ENCODE peak calls at places on chromosomes 12 and 14, in four cellular contexts. One of them, this sample, is unnamed.

GRCh38 chr12:107320031-107320928 is 226.9 kb upstream of the CRY1 start:
- DNase-seq in adrenal gland: no peak
- DNase-seq in prostate gland: peak
- DNase-seq in foreskin keratinocyte: peak
- DNase-seq in this sample: peak

GRCh38 chr12:114721266-114721665 is 37.3 kb upstream of the TBX3 start:
- DNase-seq in prostate gland: no peak
- DNase-seq in foreskin keratinocyte: no peak
- DNase-seq in adrenal gland: no peak
- DNase-seq in this sample: no peak

GRCh38 chr14:58426819-58427288 is 477 bp downstream of the TIMM9 start:
- DNase-seq in foreskin keratinocyte: no peak
- DNase-seq in adrenal gland: peak
- DNase-seq in prostate gland: peak
- DNase-seq in this sample: peak

GRCh38 chr12:72586456-72586855 is 314.3 kb downstream of the TRHDE start:
- DNase-seq in prostate gland: no peak
- DNase-seq in foreskin keratinocyte: no peak
- DNase-seq in adrenal gland: no peak
- DNase-seq in this sample: no peak

GRCh38 chr12:28026701-28027100 is 54.2 kb upstream of the PTHLH start:
- DNase-seq in foreskin keratinocyte: peak
- DNase-seq in prostate gland: no peak
- DNase-seq in adrenal gland: no peak
- DNase-seq in this sample: no peak

GRCh38 chr12:124523071-124523470 is 44.3 kb downstream of the NCOR2 start:
- DNase-seq in adrenal gland: no peak
- DNase-seq in prostate gland: no peak
- DNase-seq in foreskin keratinocyte: no peak
- DNase-seq in this sample: no peak

GRCh38 chr12:34392741-34393085 is 370.4 kb downstream of the ALG10 start:
- DNase-seq in prostate gland: no peak
- DNase-seq in adrenal gland: peak
- DNase-seq in foreskin keratinocyte: no peak
- DNase-seq in this sample: no peak

GRCh38 chr14:69708586-69709169 is 58.3 kb upstream of the SRSF5 start:
- DNase-seq in adrenal gland: no peak
- DNase-seq in prostate gland: no peak
- DNase-seq in foreskin keratinocyte: no peak
- DNase-seq in this sample: peak

GRCh38 chr12:131893605-131894312 is 663 bp upstream of the ULK1 start:
- DNase-seq in adrenal gland: no peak
- DNase-seq in prostate gland: no peak
- DNase-seq in foreskin keratinocyte: no peak
- DNase-seq in this sample: no peak

GRCh38 chr12:110856517-110856916 is 9.7 kb downstream of the CCDC63 start:
- DNase-seq in foreskin keratinocyte: no peak
- DNase-seq in adrenal gland: no peak
- DNase-seq in prostate gland: no peak
- DNase-seq in this sample: no peak

GRCh38 chr12:40907115-40907521 is 214.9 kb downstream of the CNTN1 start:
- DNase-seq in prostate gland: no peak
- DNase-seq in foreskin keratinocyte: peak
- DNase-seq in adrenal gland: no peak
- DNase-seq in this sample: no peak

GRCh38 chr12:47818007-47818376 is 1.7 kb downstream of the HDAC7 start:
- DNase-seq in prostate gland: no peak
- DNase-seq in adrenal gland: no peak
- DNase-seq in foreskin keratinocyte: no peak
- DNase-seq in this sample: no peak

GRCh38 chr12:45585522-45586230 is 143.8 kb upstream of the ARID2 start:
- DNase-seq in foreskin keratinocyte: no peak
- DNase-seq in adrenal gland: no peak
- DNase-seq in prostate gland: no peak
- DNase-seq in this sample: no peak
- TF ChIP-seq CTCF in foreskin keratinocyte: no peak
- TF ChIP-seq CTCF in adrenal gland: no peak
- TF ChIP-seq CTCF in prostate gland: no peak
- TF ChIP-seq CTCF in this sample: no peak

DNA sequence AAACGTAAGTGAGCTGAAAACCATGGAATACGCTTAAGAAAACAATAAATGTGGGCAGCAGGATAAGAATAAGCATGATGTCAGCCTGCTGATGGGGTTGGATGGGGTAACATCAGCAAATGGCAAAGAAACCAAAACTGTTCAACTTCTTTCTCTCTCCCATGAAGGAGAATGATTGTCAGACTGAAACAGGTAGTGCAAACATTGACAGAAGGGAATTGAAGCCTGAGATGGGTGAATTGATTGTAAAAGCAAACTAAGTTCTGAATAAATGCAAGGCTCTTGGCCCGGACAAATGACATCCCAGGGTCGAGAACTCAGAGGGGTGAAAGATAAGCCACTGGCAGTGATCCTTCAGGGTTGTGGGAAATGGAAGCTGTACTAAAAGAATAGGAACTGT is 182.6 kb downstream of the ETV6 start:
- DNase-seq in foreskin keratinocyte: no peak
- DNase-seq in adrenal gland: peak
- DNase-seq in prostate gland: no peak
- DNase-seq in this sample: no peak
- H3K27ac ChIP-seq in foreskin keratinocyte: no peak
- H3K27ac ChIP-seq in adrenal gland: no peak
- H3K27ac ChIP-seq in prostate gland: no peak
- H3K27ac ChIP-seq in this sample: no peak

GRCh38 chr12:122895757-122896636 is at the start of gene VPS37B:
- DNase-seq in prostate gland: peak
- DNase-seq in foreskin keratinocyte: peak
- DNase-seq in adrenal gland: peak
- DNase-seq in this sample: peak
- TF ChIP-seq CTCF in prostate gland: no peak
- TF ChIP-seq CTCF in foreskin keratinocyte: peak
- TF ChIP-seq CTCF in adrenal gland: no peak
- TF ChIP-seq CTCF in this sample: no peak

DNA sequence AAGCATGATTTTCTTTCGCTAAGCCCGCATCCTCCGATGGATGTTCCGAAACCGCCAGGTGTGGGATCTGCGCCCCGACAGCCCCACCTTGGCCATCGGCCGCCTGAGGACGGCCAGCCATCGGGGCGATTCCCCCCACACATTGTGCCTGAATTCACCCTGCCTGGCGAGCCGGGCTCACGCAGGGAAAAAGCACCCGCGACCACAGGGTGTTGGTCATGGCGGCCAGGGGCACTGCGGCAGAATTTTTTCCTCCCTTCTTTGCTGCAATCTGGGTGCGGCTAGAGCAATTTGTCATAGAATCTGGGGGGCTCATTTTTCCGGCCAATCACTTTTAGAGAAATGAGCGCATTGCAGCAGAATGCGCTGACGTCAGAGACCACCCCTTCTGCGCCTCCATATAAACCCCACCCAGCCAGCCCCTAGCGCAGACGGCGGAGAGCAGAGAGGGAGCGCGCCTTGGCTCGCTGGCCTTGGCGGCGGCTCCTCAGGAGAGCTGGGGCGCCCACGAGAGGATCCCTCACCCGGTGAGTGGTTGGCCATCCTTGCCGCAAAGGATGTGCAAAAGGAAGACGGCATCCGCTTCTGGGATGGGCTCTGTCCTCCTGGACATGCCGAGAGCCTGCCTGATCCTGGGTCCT is at the start of gene MEG3:
- DNase-seq in foreskin keratinocyte: no peak
- DNase-seq in prostate gland: peak
- DNase-seq in adrenal gland: peak
- DNase-seq in this sample: no peak
- H3K27ac ChIP-seq in foreskin keratinocyte: no peak
- H3K27ac ChIP-seq in prostate gland: peak
- H3K27ac ChIP-seq in adrenal gland: peak
- H3K27ac ChIP-seq in this sample: no peak

DNA sequence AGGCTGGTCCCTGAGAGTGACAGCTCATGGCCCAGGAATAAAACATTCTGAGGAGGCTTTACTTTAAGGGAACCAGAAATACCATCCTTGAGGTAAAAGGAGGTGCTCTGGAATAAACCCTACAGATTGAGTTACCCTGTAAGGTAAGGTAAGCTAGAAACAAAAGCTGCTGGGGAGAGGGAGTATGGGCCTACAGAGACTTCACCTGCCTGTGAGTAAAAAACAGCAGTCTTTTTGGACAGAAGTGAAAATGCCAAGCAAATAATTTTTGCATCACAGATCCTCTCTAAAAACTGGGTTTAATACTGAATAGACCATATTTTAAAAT is 41.2 kb downstream of the CORO1C start:
- DNase-seq in adrenal gland: no peak
- DNase-seq in foreskin keratinocyte: no peak
- DNase-seq in prostate gland: no peak
- DNase-seq in this sample: no peak
- TF ChIP-seq CTCF in adrenal gland: no peak
- TF ChIP-seq CTCF in foreskin keratinocyte: no peak
- TF ChIP-seq CTCF in prostate gland: no peak
- TF ChIP-seq CTCF in this sample: no peak

DNA sequence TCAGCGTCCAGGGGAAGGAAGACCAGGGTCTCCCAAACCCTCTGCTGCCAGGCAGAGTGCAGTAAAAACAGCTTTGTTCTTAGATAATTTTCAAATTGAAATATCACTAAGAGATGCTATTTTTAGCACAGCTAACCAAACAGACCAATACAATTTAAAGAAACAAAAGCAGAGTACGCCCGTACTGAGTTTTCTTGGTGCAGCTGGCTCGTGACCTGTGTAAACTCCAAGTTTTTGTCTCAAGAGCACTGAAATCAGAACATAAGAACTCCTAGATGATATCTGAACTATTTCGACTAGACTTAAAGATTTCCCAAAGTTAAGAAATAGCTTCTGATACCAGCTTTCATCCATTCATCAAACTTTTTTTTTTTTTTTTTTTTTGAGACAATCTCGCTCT is 10.3 kb downstream of the ARF3 start:
- DNase-seq in foreskin keratinocyte: no peak
- DNase-seq in prostate gland: no peak
- DNase-seq in adrenal gland: no peak
- DNase-seq in this sample: no peak
- H3K27ac ChIP-seq in foreskin keratinocyte: no peak
- H3K27ac ChIP-seq in prostate gland: no peak
- H3K27ac ChIP-seq in adrenal gland: no peak
- H3K27ac ChIP-seq in this sample: no peak

GRCh38 chr12:45547822-45548221 is 181.7 kb upstream of the ARID2 start:
- DNase-seq in adrenal gland: no peak
- DNase-seq in foreskin keratinocyte: no peak
- DNase-seq in prostate gland: no peak
- DNase-seq in this sample: no peak
- TF ChIP-seq CTCF in adrenal gland: no peak
- TF ChIP-seq CTCF in foreskin keratinocyte: peak
- TF ChIP-seq CTCF in prostate gland: no peak
- TF ChIP-seq CTCF in this sample: no peak

DNA sequence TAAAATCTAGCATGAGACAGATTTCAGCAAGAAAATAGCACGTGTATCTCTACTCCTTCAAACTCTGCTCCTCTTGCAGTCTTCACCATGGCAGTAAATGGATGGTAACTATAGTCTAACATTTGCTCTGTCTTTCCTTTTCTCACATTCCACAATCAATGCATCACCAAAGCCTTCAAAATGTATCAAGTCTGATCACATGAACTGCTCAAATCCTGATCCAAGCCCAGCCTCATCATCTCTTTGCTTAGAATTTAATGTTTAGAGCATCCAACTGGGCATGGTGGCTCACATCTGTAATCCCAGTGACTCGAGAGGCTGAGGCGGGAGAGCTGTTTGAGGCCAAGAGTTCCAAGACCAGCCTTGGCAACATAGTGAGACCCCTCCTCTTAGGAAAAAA is 45.9 kb downstream of the CDK17 start:
- DNase-seq in foreskin keratinocyte: no peak
- DNase-seq in prostate gland: no peak
- DNase-seq in adrenal gland: no peak
- DNase-seq in this sample: no peak
- H3K27ac ChIP-seq in foreskin keratinocyte: no peak
- H3K27ac ChIP-seq in prostate gland: no peak
- H3K27ac ChIP-seq in adrenal gland: no peak
- H3K27ac ChIP-seq in this sample: no peak

GRCh38 chr14:99885649-99885958 is 92.4 kb downstream of the EML1 start:
- DNase-seq in adrenal gland: no peak
- DNase-seq in prostate gland: no peak
- DNase-seq in foreskin keratinocyte: no peak
- DNase-seq in this sample: no peak

GRCh38 chr14:99881011-99881410 is 87.8 kb downstream of the EML1 start:
- DNase-seq in prostate gland: no peak
- DNase-seq in foreskin keratinocyte: no peak
- DNase-seq in adrenal gland: no peak
- DNase-seq in this sample: no peak

GRCh38 chr14:99883866-99884650 is 90.8 kb downstream of the EML1 start:
- DNase-seq in foreskin keratinocyte: no peak
- DNase-seq in adrenal gland: no peak
- DNase-seq in prostate gland: no peak
- DNase-seq in this sample: no peak

GRCh38 chr14:99887407-99887806 is 94.2 kb downstream of the EML1 start:
- DNase-seq in adrenal gland: no peak
- DNase-seq in foreskin keratinocyte: no peak
- DNase-seq in prostate gland: no peak
- DNase-seq in this sample: no peak

DNA sequence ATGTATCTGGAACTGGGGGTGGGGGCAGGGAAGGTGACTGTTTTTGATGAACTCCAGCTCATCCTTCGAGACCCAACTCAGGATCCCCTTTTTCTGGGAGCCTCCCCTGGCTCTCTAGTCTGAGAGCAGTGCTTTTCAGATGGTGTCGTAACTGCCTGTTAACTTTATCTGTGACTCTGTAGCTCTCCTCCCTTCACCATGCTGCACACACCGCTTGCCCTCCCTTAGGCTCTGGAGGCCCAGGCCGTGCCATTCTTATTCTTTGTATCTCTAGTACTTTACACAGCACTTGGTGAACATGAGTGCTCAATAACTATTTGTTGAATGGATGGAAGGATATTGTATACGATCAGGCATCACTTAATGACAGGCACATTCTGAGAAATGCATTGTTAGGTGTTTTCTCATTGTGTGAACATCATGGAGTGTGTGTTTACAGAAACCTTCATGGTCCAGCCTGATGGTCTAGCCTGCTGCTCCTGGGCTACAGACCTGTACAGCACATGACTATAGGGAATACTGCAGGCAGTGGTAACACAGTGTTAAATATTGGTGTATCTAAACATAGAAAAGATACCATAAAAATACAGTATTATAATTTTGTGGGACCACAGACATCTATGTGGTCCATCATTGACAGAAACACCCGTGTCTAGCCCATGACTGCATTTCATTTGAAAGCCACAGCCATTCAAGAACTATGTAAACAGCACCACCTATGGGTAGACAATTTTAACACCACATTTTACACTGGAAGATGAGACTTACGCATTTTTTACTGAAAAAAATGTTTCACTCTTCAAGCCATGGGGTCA is 91.8 kb downstream of the EML1 start:
- DNase-seq in foreskin keratinocyte: no peak
- DNase-seq in prostate gland: peak
- DNase-seq in adrenal gland: no peak
- DNase-seq in this sample: peak
- TF ChIP-seq CTCF in foreskin keratinocyte: peak
- TF ChIP-seq CTCF in prostate gland: peak
- TF ChIP-seq CTCF in adrenal gland: peak
- TF ChIP-seq CTCF in this sample: peak